ENCODE peak calls at places on chromosomes 4 and X, in six cellular contexts. One of them, this sample, is unnamed.

GRCh38 chrX:48901069-48901468 is 3.3 kb downstream of the PQBP1 start:
- DNase-seq in amniotic epithelial cell: no peak
- DNase-seq in HS-5: no peak
- DNase-seq in fibroblast of mammary gland: no peak
- DNase-seq in amygdala: no peak
- DNase-seq in putamen: no peak
- DNase-seq in this sample: no peak

GRCh38 chr4:68288046-68288740 is 42.7 kb upstream of the TMPRSS11B start:
- DNase-seq in amniotic epithelial cell: no peak
- DNase-seq in HS-5: no peak
- DNase-seq in fibroblast of mammary gland: no peak
- DNase-seq in amygdala: no peak
- DNase-seq in putamen: no peak
- DNase-seq in this sample: no peak

GRCh38 chr4:93605163-93605562 is 223.4 kb upstream of the ATOH1 start:
- DNase-seq in amniotic epithelial cell: no peak
- DNase-seq in HS-5: no peak
- DNase-seq in fibroblast of mammary gland: no peak
- DNase-seq in amygdala: no peak
- DNase-seq in putamen: no peak
- DNase-seq in this sample: no peak

GRCh38 chrX:124347242-124347641 is 879 bp downstream of the SH2D1A start:
- DNase-seq in amniotic epithelial cell: no peak
- DNase-seq in HS-5: no peak
- DNase-seq in fibroblast of mammary gland: no peak
- DNase-seq in amygdala: no peak
- DNase-seq in putamen: no peak
- DNase-seq in this sample: no peak

GRCh38 chrX:16946971-16947562 is 609 bp downstream of the REPS2 start:
- DNase-seq in amniotic epithelial cell: no peak
- DNase-seq in HS-5: no peak
- DNase-seq in fibroblast of mammary gland: no peak
- DNase-seq in amygdala: no peak
- DNase-seq in putamen: no peak
- DNase-seq in this sample: no peak

GRCh38 chr4:139763205-139763604 is 97.6 kb downstream of the MGST2 start:
- DNase-seq in amniotic epithelial cell: no peak
- DNase-seq in HS-5: no peak
- DNase-seq in fibroblast of mammary gland: no peak
- DNase-seq in amygdala: no peak
- DNase-seq in putamen: no peak
- DNase-seq in this sample: no peak

GRCh38 chr4:152894673-152895072 is 41.5 kb upstream of the FHDC1 start:
- DNase-seq in amniotic epithelial cell: peak; percentile 34
- DNase-seq in HS-5: peak; percentile 31
- DNase-seq in fibroblast of mammary gland: peak; percentile 75
- DNase-seq in amygdala: no peak
- DNase-seq in putamen: no peak
- DNase-seq in this sample: no peak

GRCh38 chr4:124191329-124191728 is 521.2 kb downstream of the ANKRD50 start:
- DNase-seq in amniotic epithelial cell: no peak
- DNase-seq in HS-5: no peak
- DNase-seq in fibroblast of mammary gland: no peak
- DNase-seq in amygdala: no peak
- DNase-seq in putamen: no peak
- DNase-seq in this sample: no peak

GRCh38 chr4:15552557-15553362 is 83.1 kb downstream of the CC2D2A start:
- DNase-seq in amniotic epithelial cell: no peak
- DNase-seq in HS-5: no peak
- DNase-seq in fibroblast of mammary gland: no peak
- DNase-seq in amygdala: no peak
- DNase-seq in putamen: no peak
- DNase-seq in this sample: no peak

GRCh38 chr4:166527500-166527899 is 654.5 kb downstream of the TLL1 start:
- DNase-seq in amniotic epithelial cell: peak; percentile 8
- DNase-seq in HS-5: no peak
- DNase-seq in fibroblast of mammary gland: peak; percentile 59
- DNase-seq in amygdala: no peak
- DNase-seq in putamen: no peak
- DNase-seq in this sample: no peak

GRCh38 chr4:185080545-185080944 is 62.3 kb downstream of the HELT start:
- DNase-seq in amniotic epithelial cell: no peak
- DNase-seq in HS-5: no peak
- DNase-seq in fibroblast of mammary gland: no peak
- DNase-seq in amygdala: no peak
- DNase-seq in putamen: no peak
- DNase-seq in this sample: no peak

GRCh38 chrX:108199691-108200090 is 108.1 kb downstream of the ATG4A start:
- DNase-seq in amniotic epithelial cell: peak; percentile 51
- DNase-seq in HS-5: no peak
- DNase-seq in fibroblast of mammary gland: peak; percentile 59
- DNase-seq in amygdala: no peak
- DNase-seq in putamen: no peak
- DNase-seq in this sample: no peak

GRCh38 chr4:3461515-3462291 is 1.4 kb upstream of the DOK7 start:
- DNase-seq in amniotic epithelial cell: peak; percentile 51
- DNase-seq in HS-5: no peak
- DNase-seq in fibroblast of mammary gland: no peak
- DNase-seq in amygdala: no peak
- DNase-seq in putamen: no peak
- DNase-seq in this sample: no peak

GRCh38 chr4:153542835-153543234 is 76.7 kb downstream of the TMEM131L start:
- DNase-seq in amniotic epithelial cell: no peak
- DNase-seq in HS-5: no peak
- DNase-seq in fibroblast of mammary gland: no peak
- DNase-seq in amygdala: no peak
- DNase-seq in putamen: no peak
- DNase-seq in this sample: no peak

GRCh38 chr4:55050418-55050950 is 74.9 kb downstream of the KDR start:
- DNase-seq in amniotic epithelial cell: no peak
- DNase-seq in HS-5: no peak
- DNase-seq in fibroblast of mammary gland: no peak
- DNase-seq in amygdala: no peak
- DNase-seq in putamen: no peak
- DNase-seq in this sample: no peak

GRCh38 chr4:70613182-70613892 is 15.2 kb upstream of the ENAM start:
- DNase-seq in amniotic epithelial cell: no peak
- DNase-seq in HS-5: no peak
- DNase-seq in fibroblast of mammary gland: no peak
- DNase-seq in amygdala: no peak
- DNase-seq in putamen: no peak
- DNase-seq in this sample: no peak

GRCh38 chr4:86484241-86484640 is 109.9 kb upstream of the PTPN13 start:
- DNase-seq in amniotic epithelial cell: peak; percentile 46
- DNase-seq in HS-5: no peak
- DNase-seq in fibroblast of mammary gland: no peak
- DNase-seq in amygdala: no peak
- DNase-seq in putamen: no peak
- DNase-seq in this sample: no peak

GRCh38 chr4:37953620-37954325 is 6.4 kb upstream of the PTTG2 start:
- DNase-seq in amniotic epithelial cell: peak; percentile 82
- DNase-seq in HS-5: no peak
- DNase-seq in fibroblast of mammary gland: peak; percentile 53
- DNase-seq in amygdala: no peak
- DNase-seq in putamen: no peak
- DNase-seq in this sample: no peak

GRCh38 chrX:148380614-148381561 is 119.5 kb upstream of the AFF2 start:
- DNase-seq in amniotic epithelial cell: no peak
- DNase-seq in HS-5: no peak
- DNase-seq in fibroblast of mammary gland: no peak
- DNase-seq in amygdala: no peak
- DNase-seq in putamen: no peak
- DNase-seq in this sample: no peak

GRCh38 chr4:15294202-15294601 is 133.6 kb upstream of the C1QTNF7 start:
- DNase-seq in amniotic epithelial cell: peak; percentile 6
- DNase-seq in HS-5: no peak
- DNase-seq in fibroblast of mammary gland: no peak
- DNase-seq in amygdala: no peak
- DNase-seq in putamen: no peak
- DNase-seq in this sample: no peak

GRCh38 chrX:120769576-120770341 is 105.9 kb downstream of the CT47B1 start:
- DNase-seq in amniotic epithelial cell: peak; percentile 76
- DNase-seq in HS-5: peak; percentile 51
- DNase-seq in fibroblast of mammary gland: peak; percentile 83
- DNase-seq in amygdala: no peak
- DNase-seq in putamen: peak; percentile 1
- DNase-seq in this sample: no peak

GRCh38 chr4:108270466-108271450 is 102.0 kb upstream of the LEF1 start:
- DNase-seq in amniotic epithelial cell: peak; percentile 92
- DNase-seq in HS-5: peak; percentile 36
- DNase-seq in fibroblast of mammary gland: peak; percentile 70
- DNase-seq in amygdala: no peak
- DNase-seq in putamen: no peak
- DNase-seq in this sample: no peak

GRCh38 chrX:56745019-56745418 is 16.0 kb downstream of the NBDY start:
- DNase-seq in amniotic epithelial cell: peak; percentile 88
- DNase-seq in HS-5: peak; percentile 58
- DNase-seq in fibroblast of mammary gland: peak; percentile 84
- DNase-seq in amygdala: no peak
- DNase-seq in putamen: no peak
- DNase-seq in this sample: no peak

GRCh38 chr4:123266221-123266620 is 130.4 kb upstream of the SPRY1 start:
- DNase-seq in amniotic epithelial cell: no peak
- DNase-seq in HS-5: no peak
- DNase-seq in fibroblast of mammary gland: no peak
- DNase-seq in amygdala: no peak
- DNase-seq in putamen: no peak
- DNase-seq in this sample: no peak

GRCh38 chrX:38435130-38435529 is 82.7 kb downstream of the OTC start:
- DNase-seq in amniotic epithelial cell: no peak
- DNase-seq in HS-5: no peak
- DNase-seq in fibroblast of mammary gland: no peak
- DNase-seq in amygdala: no peak
- DNase-seq in putamen: no peak
- DNase-seq in this sample: no peak

GRCh38 chr4:134027931-134028330 is 173.7 kb downstream of the PABPC4L start:
- DNase-seq in amniotic epithelial cell: peak; percentile 96
- DNase-seq in HS-5: peak; percentile 87
- DNase-seq in fibroblast of mammary gland: peak; percentile 77
- DNase-seq in amygdala: no peak
- DNase-seq in putamen: no peak
- DNase-seq in this sample: no peak

GRCh38 chr4:153788419-153789276 is at the start of gene SFRP2:
- DNase-seq in amniotic epithelial cell: no peak
- DNase-seq in HS-5: no peak
- DNase-seq in fibroblast of mammary gland: peak; percentile 61
- DNase-seq in amygdala: no peak
- DNase-seq in putamen: no peak
- DNase-seq in this sample: no peak

GRCh38 chr4:168877779-168878491 is 132.1 kb downstream of the CBR4 start:
- DNase-seq in amniotic epithelial cell: no peak
- DNase-seq in HS-5: no peak
- DNase-seq in fibroblast of mammary gland: no peak
- DNase-seq in amygdala: no peak
- DNase-seq in putamen: no peak
- DNase-seq in this sample: no peak

GRCh38 chr4:6221851-6222760 is 21.8 kb upstream of the JAKMIP1 start:
- DNase-seq in amniotic epithelial cell: no peak
- DNase-seq in HS-5: no peak
- DNase-seq in fibroblast of mammary gland: peak; percentile 14
- DNase-seq in amygdala: peak; percentile 69
- DNase-seq in putamen: peak; percentile 72
- DNase-seq in this sample: no peak

GRCh38 chr4:98739718-98740117 is 81.3 kb upstream of the TSPAN5 start:
- DNase-seq in amniotic epithelial cell: no peak
- DNase-seq in HS-5: no peak
- DNase-seq in fibroblast of mammary gland: no peak
- DNase-seq in amygdala: no peak
- DNase-seq in putamen: no peak
- DNase-seq in this sample: no peak

GRCh38 chrX:40671126-40671525 is 23.8 kb upstream of the CXorf38 start:
- DNase-seq in amniotic epithelial cell: peak; percentile 8
- DNase-seq in HS-5: no peak
- DNase-seq in fibroblast of mammary gland: no peak
- DNase-seq in amygdala: no peak
- DNase-seq in putamen: no peak
- DNase-seq in this sample: no peak

GRCh38 chr4:82975792-82976191 is 34.8 kb downstream of the LIN54 start:
- DNase-seq in amniotic epithelial cell: peak; percentile 61
- DNase-seq in HS-5: peak; percentile 43
- DNase-seq in fibroblast of mammary gland: peak; percentile 19
- DNase-seq in amygdala: no peak
- DNase-seq in putamen: no peak
- DNase-seq in this sample: no peak

This sample was measured in omental fat pad.